ENCODE peak calls at places on chromosomes 5 and 9, in four cellular contexts. V, N, L and G are unnamed samples.

GRCh38 chr5:145943674-145944121 is 7.3 kb downstream of the SH3RF2 start:
- DNase-seq in V (no peak), N (peak), L (no peak), G (peak)

GRCh38 chr9:22463205-22463604 is 16.6 kb downstream of the DMRTA1 start:
- DNase-seq in V (no peak), N (peak), L (no peak), G (no peak)

GRCh38 chr5:98827161-98827560 is 53.7 kb downstream of the RGMB start:
- DNase-seq in V (no peak), N (peak), L (no peak), G (peak)

GRCh38 chr9:134224130-134224826 is 59.9 kb upstream of the RNU6ATAC start:
- DNase-seq in V (no peak), N (no peak), L (peak), G (no peak)

GRCh38 chr9:98285446-98285845 is 30.0 kb upstream of the TBC1D2 start:
- DNase-seq in V (no peak), N (no peak), L (no peak), G (peak)

GRCh38 chr5:150120617-150121447 is 34.5 kb upstream of the CSF1R start:
- DNase-seq in V (no peak), N (no peak), L (peak), G (no peak)

GRCh38 chr5:96934291-96934694 is 1.6 kb upstream of the LNPEP start:
- DNase-seq in V (no peak), N (no peak), L (no peak), G (no peak)

GRCh38 chr5:102294996-102295395 is 1.1 kb downstream of the SLCO4C1 start:
- DNase-seq in V (no peak), N (no peak), L (no peak), G (no peak)

GRCh38 chr5:54087436-54087835 is 222.9 kb downstream of the ARL15 start:
- DNase-seq in V (no peak), N (peak), L (no peak), G (peak)

GRCh38 chr9:79574716-79575242 is 3.0 kb downstream of the TLE4 start:
- DNase-seq in V (no peak), N (peak), L (no peak), G (peak)

GRCh38 chr5:95959051-95959963 is 2.3 kb downstream of the ELL2 start:
- DNase-seq in V (no peak), N (peak), L (no peak), G (peak)